ENCODE peak calls at places on chromosomes 11 and 22, in eight cellular contexts. One of them, this sample, is unnamed.

GRCh38 chr11:40129276-40129675 is 1330.2 kb downstream of the LRRC4C start:
- DNase-seq in heart right ventricle: no peak
- DNase-seq in foreskin fibroblast: no peak
- DNase-seq in fibroblast of the aortic adventitia: no peak
- DNase-seq in tibial nerve: no peak
- DNase-seq in GM12865: peak
- DNase-seq in fibroblast of pulmonary artery: peak
- DNase-seq in kidney: no peak
- DNase-seq in this sample: no peak

GRCh38 chr11:30447246-30447645 is 124.3 kb downstream of the ARL14EP start:
- DNase-seq in GM12865: no peak
- DNase-seq in fibroblast of the aortic adventitia: no peak
- DNase-seq in fibroblast of pulmonary artery: no peak
- DNase-seq in heart right ventricle: no peak
- DNase-seq in tibial nerve: no peak
- DNase-seq in foreskin fibroblast: no peak
- DNase-seq in kidney: no peak
- DNase-seq in this sample: no peak

GRCh38 chr11:942853-943252 is 17.2 kb downstream of the AP2A2 start:
- DNase-seq in tibial nerve: no peak
- DNase-seq in heart right ventricle: no peak
- DNase-seq in fibroblast of the aortic adventitia: peak
- DNase-seq in GM12865: no peak
- DNase-seq in kidney: no peak
- DNase-seq in fibroblast of pulmonary artery: peak
- DNase-seq in foreskin fibroblast: peak
- DNase-seq in this sample: no peak

GRCh38 chr11:30329150-30329940 is 6.4 kb downstream of the ARL14EP start:
- DNase-seq in fibroblast of pulmonary artery: no peak
- DNase-seq in foreskin fibroblast: no peak
- DNase-seq in tibial nerve: no peak
- DNase-seq in GM12865: no peak
- DNase-seq in kidney: no peak
- DNase-seq in fibroblast of the aortic adventitia: no peak
- DNase-seq in heart right ventricle: no peak
- DNase-seq in this sample: no peak

GRCh38 chr11:124946735-124947141 is 7.3 kb upstream of the CCDC15 start:
- DNase-seq in heart right ventricle: no peak
- DNase-seq in foreskin fibroblast: peak
- DNase-seq in kidney: no peak
- DNase-seq in fibroblast of the aortic adventitia: peak
- DNase-seq in GM12865: no peak
- DNase-seq in fibroblast of pulmonary artery: peak
- DNase-seq in tibial nerve: no peak
- DNase-seq in this sample: no peak

GRCh38 chr11:116540645-116541044 is 232.1 kb downstream of the BUD13 start:
- DNase-seq in kidney: no peak
- DNase-seq in GM12865: no peak
- DNase-seq in heart right ventricle: no peak
- DNase-seq in tibial nerve: no peak
- DNase-seq in foreskin fibroblast: no peak
- DNase-seq in fibroblast of pulmonary artery: no peak
- DNase-seq in fibroblast of the aortic adventitia: no peak
- DNase-seq in this sample: no peak

GRCh38 chr22:39205344-39206021 is 39.3 kb downstream of the PDGFB start:
- DNase-seq in heart right ventricle: no peak
- DNase-seq in fibroblast of pulmonary artery: peak
- DNase-seq in fibroblast of the aortic adventitia: peak
- DNase-seq in kidney: peak
- DNase-seq in foreskin fibroblast: peak
- DNase-seq in tibial nerve: no peak
- DNase-seq in GM12865: peak
- DNase-seq in this sample: no peak

GRCh38 chr11:46216040-46216764 is 61.3 kb upstream of the CREB3L1 start:
- DNase-seq in fibroblast of pulmonary artery: peak
- DNase-seq in GM12865: peak
- DNase-seq in fibroblast of the aortic adventitia: peak
- DNase-seq in tibial nerve: no peak
- DNase-seq in kidney: no peak
- DNase-seq in heart right ventricle: no peak
- DNase-seq in foreskin fibroblast: peak
- DNase-seq in this sample: no peak

GRCh38 chr11:62540804-62541671 is 5.6 kb downstream of the AHNAK start:
- DNase-seq in kidney: no peak
- DNase-seq in tibial nerve: no peak
- DNase-seq in foreskin fibroblast: peak
- DNase-seq in fibroblast of the aortic adventitia: no peak
- DNase-seq in heart right ventricle: peak
- DNase-seq in fibroblast of pulmonary artery: no peak
- DNase-seq in GM12865: peak
- DNase-seq in this sample: no peak

GRCh38 chr11:119195680-119196079 is 10.4 kb downstream of the NHERF4 start:
- DNase-seq in foreskin fibroblast: peak
- DNase-seq in fibroblast of pulmonary artery: peak
- DNase-seq in fibroblast of the aortic adventitia: peak
- DNase-seq in heart right ventricle: no peak
- DNase-seq in tibial nerve: no peak
- DNase-seq in kidney: no peak
- DNase-seq in GM12865: peak
- DNase-seq in this sample: no peak

GRCh38 chr11:104934594-104934993 is 33.8 kb downstream of the CASP4 start:
- DNase-seq in tibial nerve: no peak
- DNase-seq in GM12865: no peak
- DNase-seq in foreskin fibroblast: no peak
- DNase-seq in kidney: no peak
- DNase-seq in fibroblast of the aortic adventitia: no peak
- DNase-seq in heart right ventricle: no peak
- DNase-seq in fibroblast of pulmonary artery: no peak
- DNase-seq in this sample: no peak

GRCh38 chr11:113977071-113977490 is 2.2 kb downstream of the HTR3A start:
- DNase-seq in kidney: no peak
- DNase-seq in fibroblast of pulmonary artery: no peak
- DNase-seq in GM12865: no peak
- DNase-seq in fibroblast of the aortic adventitia: no peak
- DNase-seq in heart right ventricle: no peak
- DNase-seq in tibial nerve: no peak
- DNase-seq in foreskin fibroblast: no peak
- DNase-seq in this sample: no peak

GRCh38 chr22:39292561-39293074 is 26.8 kb downstream of the RPL3 start:
- DNase-seq in fibroblast of pulmonary artery: peak
- DNase-seq in tibial nerve: peak
- DNase-seq in fibroblast of the aortic adventitia: peak
- DNase-seq in foreskin fibroblast: peak
- DNase-seq in kidney: peak
- DNase-seq in heart right ventricle: peak
- DNase-seq in GM12865: peak
- DNase-seq in this sample: peak

GRCh38 chr11:111368285-111368560 is 10.9 kb downstream of the POU2AF1 start:
- DNase-seq in foreskin fibroblast: no peak
- DNase-seq in fibroblast of the aortic adventitia: no peak
- DNase-seq in fibroblast of pulmonary artery: no peak
- DNase-seq in GM12865: no peak
- DNase-seq in kidney: no peak
- DNase-seq in heart right ventricle: no peak
- DNase-seq in tibial nerve: no peak
- DNase-seq in this sample: no peak

GRCh38 chr11:111370902-111371578 is 8.0 kb downstream of the POU2AF1 start:
- DNase-seq in tibial nerve: no peak
- DNase-seq in foreskin fibroblast: no peak
- DNase-seq in heart right ventricle: no peak
- DNase-seq in kidney: no peak
- DNase-seq in GM12865: peak
- DNase-seq in fibroblast of the aortic adventitia: no peak
- DNase-seq in fibroblast of pulmonary artery: no peak
- DNase-seq in this sample: no peak

GRCh38 chr11:111367411-111368284 is 11.4 kb downstream of the POU2AF1 start:
- DNase-seq in fibroblast of the aortic adventitia: no peak
- DNase-seq in foreskin fibroblast: no peak
- DNase-seq in tibial nerve: no peak
- DNase-seq in GM12865: peak
- DNase-seq in heart right ventricle: no peak
- DNase-seq in kidney: no peak
- DNase-seq in fibroblast of pulmonary artery: no peak
- DNase-seq in this sample: no peak

GRCh38 chr11:111372538-111372937 is 6.5 kb downstream of the POU2AF1 start:
- DNase-seq in fibroblast of pulmonary artery: no peak
- DNase-seq in tibial nerve: no peak
- DNase-seq in fibroblast of the aortic adventitia: no peak
- DNase-seq in foreskin fibroblast: no peak
- DNase-seq in heart right ventricle: no peak
- DNase-seq in GM12865: peak
- DNase-seq in kidney: no peak
- DNase-seq in this sample: no peak

GRCh38 chr11:111370270-111370901 is 8.7 kb downstream of the POU2AF1 start:
- DNase-seq in fibroblast of pulmonary artery: no peak
- DNase-seq in tibial nerve: no peak
- DNase-seq in GM12865: peak
- DNase-seq in foreskin fibroblast: no peak
- DNase-seq in fibroblast of the aortic adventitia: no peak
- DNase-seq in kidney: no peak
- DNase-seq in heart right ventricle: no peak
- DNase-seq in this sample: no peak
- H3K4me3 ChIP-seq in fibroblast of pulmonary artery: no peak
- H3K4me3 ChIP-seq in tibial nerve: no peak
- H3K4me3 ChIP-seq in GM12865: peak
- H3K4me3 ChIP-seq in foreskin fibroblast: no peak
- H3K4me3 ChIP-seq in fibroblast of the aortic adventitia: no peak
- H3K4me3 ChIP-seq in kidney: no peak
- H3K4me3 ChIP-seq in heart right ventricle: no peak
- H3K4me3 ChIP-seq in this sample: no peak

GRCh38 chr11:64637346-64638016 is 46.5 kb downstream of the SLC22A12 start:
- DNase-seq in fibroblast of pulmonary artery: no peak
- DNase-seq in kidney: no peak
- DNase-seq in tibial nerve: no peak
- DNase-seq in foreskin fibroblast: peak
- DNase-seq in fibroblast of the aortic adventitia: no peak
- DNase-seq in heart right ventricle: no peak
- DNase-seq in GM12865: no peak
- DNase-seq in this sample: no peak
- H3K4me3 ChIP-seq in fibroblast of pulmonary artery: no peak
- H3K4me3 ChIP-seq in kidney: no peak
- H3K4me3 ChIP-seq in tibial nerve: no peak
- H3K4me3 ChIP-seq in foreskin fibroblast: no peak
- H3K4me3 ChIP-seq in fibroblast of the aortic adventitia: no peak
- H3K4me3 ChIP-seq in heart right ventricle: no peak
- H3K4me3 ChIP-seq in GM12865: no peak
- H3K4me3 ChIP-seq in this sample: no peak

GRCh38 chr11:128687321-128687720 is 6.6 kb upstream of the FLI1 start:
- DNase-seq in tibial nerve: no peak
- DNase-seq in foreskin fibroblast: peak
- DNase-seq in fibroblast of the aortic adventitia: no peak
- DNase-seq in kidney: peak
- DNase-seq in fibroblast of pulmonary artery: peak
- DNase-seq in heart right ventricle: peak
- DNase-seq in GM12865: no peak
- DNase-seq in this sample: no peak
- H3K4me3 ChIP-seq in tibial nerve: peak
- H3K4me3 ChIP-seq in foreskin fibroblast: peak
- H3K4me3 ChIP-seq in fibroblast of the aortic adventitia: peak
- H3K4me3 ChIP-seq in kidney: no peak
- H3K4me3 ChIP-seq in fibroblast of pulmonary artery: peak
- H3K4me3 ChIP-seq in heart right ventricle: peak
- H3K4me3 ChIP-seq in GM12865: peak
- H3K4me3 ChIP-seq in this sample: peak

DNA sequence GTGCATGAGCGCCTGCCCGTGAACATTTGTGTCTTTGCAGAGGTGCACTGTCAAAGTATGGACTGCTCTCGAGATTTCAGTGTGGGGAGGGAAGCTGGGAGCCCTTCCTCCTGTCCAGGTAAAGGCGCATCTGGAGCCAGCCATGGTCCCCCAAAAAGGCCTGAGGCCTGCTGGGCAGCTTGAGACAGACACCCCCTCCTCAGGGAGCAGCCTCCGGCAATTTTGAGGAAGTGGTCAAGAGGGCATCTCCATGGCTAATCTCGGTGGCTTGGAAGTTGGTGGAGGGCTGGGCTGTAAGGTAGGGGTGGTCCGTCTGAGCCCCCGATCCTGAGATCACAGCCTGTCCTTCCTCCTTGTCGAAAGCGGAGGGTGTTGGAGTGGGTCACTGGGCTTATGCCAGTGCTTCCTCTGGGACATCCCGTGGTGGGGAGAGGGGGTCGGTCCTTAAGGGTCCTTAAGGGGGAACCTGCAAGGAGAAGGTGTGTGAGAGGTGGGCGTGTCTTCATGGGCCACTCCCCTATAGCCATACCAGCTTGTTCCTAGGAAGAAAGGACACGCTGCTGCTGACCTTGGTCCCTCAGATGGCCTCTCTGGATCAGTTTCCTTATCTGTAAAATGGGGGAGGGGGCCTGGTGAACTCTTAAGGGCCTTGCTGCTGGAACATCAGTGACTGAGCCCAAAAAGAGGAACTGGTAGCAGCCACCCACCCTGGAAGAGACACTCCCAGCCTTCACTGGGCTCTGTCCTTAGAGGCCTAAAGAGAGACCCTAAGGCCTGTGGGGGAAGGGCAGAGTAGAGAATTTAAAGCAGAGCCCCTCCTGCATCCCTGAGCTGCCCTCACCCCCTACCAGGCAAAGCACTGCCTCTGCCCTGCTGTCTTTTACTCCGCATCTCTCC is 2.6 kb downstream of the KCNC1 start:
- DNase-seq in fibroblast of pulmonary artery: no peak
- DNase-seq in heart right ventricle: no peak
- DNase-seq in foreskin fibroblast: no peak
- DNase-seq in tibial nerve: no peak
- DNase-seq in GM12865: no peak
- DNase-seq in kidney: peak
- DNase-seq in fibroblast of the aortic adventitia: no peak
- DNase-seq in this sample: no peak
- H3K4me3 ChIP-seq in fibroblast of pulmonary artery: no peak
- H3K4me3 ChIP-seq in heart right ventricle: no peak
- H3K4me3 ChIP-seq in foreskin fibroblast: no peak
- H3K4me3 ChIP-seq in tibial nerve: no peak
- H3K4me3 ChIP-seq in GM12865: no peak
- H3K4me3 ChIP-seq in kidney: no peak
- H3K4me3 ChIP-seq in fibroblast of the aortic adventitia: no peak
- H3K4me3 ChIP-seq in this sample: no peak

GRCh38 chr22:42645341-42645937 is 3.8 kb downstream of the CYB5R3 start:
- DNase-seq in fibroblast of the aortic adventitia: no peak
- DNase-seq in fibroblast of pulmonary artery: no peak
- DNase-seq in tibial nerve: no peak
- DNase-seq in GM12865: no peak
- DNase-seq in heart right ventricle: no peak
- DNase-seq in kidney: no peak
- DNase-seq in foreskin fibroblast: peak
- DNase-seq in this sample: no peak
- H3K4me3 ChIP-seq in fibroblast of the aortic adventitia: peak
- H3K4me3 ChIP-seq in fibroblast of pulmonary artery: no peak
- H3K4me3 ChIP-seq in tibial nerve: peak
- H3K4me3 ChIP-seq in GM12865: no peak
- H3K4me3 ChIP-seq in heart right ventricle: no peak
- H3K4me3 ChIP-seq in kidney: no peak
- H3K4me3 ChIP-seq in foreskin fibroblast: no peak
- H3K4me3 ChIP-seq in this sample: no peak

GRCh38 chr11:85661972-85662664 is 2.8 kb downstream of the CREBZF start:
- DNase-seq in foreskin fibroblast: peak
- DNase-seq in fibroblast of the aortic adventitia: peak
- DNase-seq in heart right ventricle: no peak
- DNase-seq in fibroblast of pulmonary artery: peak
- DNase-seq in kidney: no peak
- DNase-seq in GM12865: no peak
- DNase-seq in tibial nerve: no peak
- DNase-seq in this sample: no peak
- H3K4me3 ChIP-seq in foreskin fibroblast: peak
- H3K4me3 ChIP-seq in fibroblast of the aortic adventitia: peak
- H3K4me3 ChIP-seq in heart right ventricle: no peak
- H3K4me3 ChIP-seq in fibroblast of pulmonary artery: peak
- H3K4me3 ChIP-seq in kidney: peak
- H3K4me3 ChIP-seq in GM12865: peak
- H3K4me3 ChIP-seq in tibial nerve: peak
- H3K4me3 ChIP-seq in this sample: peak

This sample was measured in AG09309.